ENCODE peak calls at places on chromosomes 5 and 9, in seven cellular contexts. N, O, X, V, F, S and Y are unnamed samples.

GRCh38 chr9:91515074-91515687 is 91.5 kb upstream of the NFIL3 start:
- DNase-seq in N (no peak), O (peak; percentile 42), X (no peak), V (peak; percentile 16), F (no peak), S (no peak), Y (peak; percentile 23)

GRCh38 chr9:89498845-89499480 is 1.1 kb upstream of the SEMA4D start:
- DNase-seq in N (no peak), O (no peak), X (no peak), V (no peak), F (no peak), S (no peak), Y (no peak)

GRCh38 chr9:121612511-121612998 is 38.9 kb upstream of the DAB2IP start:
- DNase-seq in N (no peak), O (no peak), X (peak; percentile 74), V (no peak), F (peak; percentile 38), S (peak; percentile 48), Y (no peak)

GRCh38 chr5:159507661-159508060 is 177.4 kb upstream of the IL12B start:
- DNase-seq in N (no peak), O (no peak), X (no peak), V (no peak), F (no peak), S (no peak), Y (no peak)

GRCh38 chr9:131524578-131525315 is 6.3 kb downstream of the UCK1 start:
- DNase-seq in N (no peak), O (no peak), X (peak; percentile 46), V (no peak), F (no peak), S (no peak), Y (no peak)

GRCh38 chr5:103075442-103075841 is 44.5 kb downstream of the GIN1 start:
- DNase-seq in N (no peak), O (no peak), X (no peak), V (no peak), F (no peak), S (no peak), Y (no peak)

GRCh38 chr9:128505414-128505765 is 871 bp downstream of the GLE1 start:
- DNase-seq in N (no peak), O (no peak), X (no peak), V (no peak), F (no peak), S (no peak), Y (no peak)

GRCh38 chr5:6365142-6365976 is 13.0 kb downstream of the MED10 start:
- DNase-seq in N (no peak), O (no peak), X (no peak), V (no peak), F (no peak), S (no peak), Y (no peak)

GRCh38 chr9:21812945-21813568 is 10.6 kb downstream of the MTAP start:
- DNase-seq in N (no peak), O (no peak), X (peak; percentile 80), V (peak; percentile 83), F (peak; percentile 77), S (peak; percentile 53), Y (peak; percentile 70)

GRCh38 chr5:133341296-133341695 is 271.0 kb downstream of the FSTL4 start:
- DNase-seq in N (no peak), O (no peak), X (peak; percentile 32), V (no peak), F (no peak), S (no peak), Y (no peak)

GRCh38 chr5:62596096-62596495 is 17.5 kb downstream of the LRRC70 start:
- DNase-seq in N (no peak), O (no peak), X (no peak), V (no peak), F (no peak), S (no peak), Y (no peak)

GRCh38 chr5:63008195-63008594 is 429.6 kb downstream of the LRRC70 start:
- DNase-seq in N (no peak), O (no peak), X (no peak), V (no peak), F (no peak), S (no peak), Y (no peak)

GRCh38 chr9:21415492-21416267 is 6.8 kb downstream of the IFNA8 start:
- DNase-seq in N (no peak), O (no peak), X (no peak), V (no peak), F (peak; percentile 39), S (peak; percentile 64), Y (no peak)

GRCh38 chr9:127530206-127530941 is 79.1 kb downstream of the LRSAM1 start:
- DNase-seq in N (no peak), O (no peak), X (no peak), V (no peak), F (no peak), S (no peak), Y (no peak)

DNA sequence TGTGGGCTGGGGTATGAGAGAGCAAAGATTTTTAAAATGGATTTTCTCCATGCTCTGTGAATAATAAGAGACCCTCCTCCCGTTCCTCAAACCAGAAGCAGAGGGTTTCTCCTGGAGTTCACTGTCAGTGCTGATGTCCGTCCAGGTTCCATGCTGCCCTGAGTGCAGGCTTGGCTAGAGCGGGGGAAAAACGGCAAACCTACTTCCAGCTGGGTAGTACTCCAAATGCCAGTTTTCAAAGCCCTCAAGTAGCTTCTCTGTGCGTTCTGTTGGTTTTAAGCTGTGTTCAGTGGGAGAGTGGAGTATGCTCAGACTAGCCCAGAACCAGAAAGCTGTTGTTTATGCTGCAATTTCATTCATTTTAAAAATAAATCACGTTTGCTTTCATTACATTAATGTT is 40.3 kb downstream of the RASGEF1C start:
- DNase-seq in N (no peak), O (no peak), X (no peak), V (no peak), F (no peak), S (no peak), Y (no peak)
- TF ChIP-seq POLR2A in N (no peak), O (no peak), X (no peak), V (no peak), F (no peak), S (no peak), Y (no peak)

GRCh38 chr5:172110921-172111873 is 76.8 kb downstream of the STK10 start:
- DNase-seq in N (no peak), O (no peak), X (no peak), V (no peak), F (no peak), S (no peak), Y (peak; percentile 86)
- TF ChIP-seq POLR2A in N (no peak), O (no peak), X (no peak), V (no peak), F (no peak), S (no peak), Y (peak; percentile 10)

DNA sequence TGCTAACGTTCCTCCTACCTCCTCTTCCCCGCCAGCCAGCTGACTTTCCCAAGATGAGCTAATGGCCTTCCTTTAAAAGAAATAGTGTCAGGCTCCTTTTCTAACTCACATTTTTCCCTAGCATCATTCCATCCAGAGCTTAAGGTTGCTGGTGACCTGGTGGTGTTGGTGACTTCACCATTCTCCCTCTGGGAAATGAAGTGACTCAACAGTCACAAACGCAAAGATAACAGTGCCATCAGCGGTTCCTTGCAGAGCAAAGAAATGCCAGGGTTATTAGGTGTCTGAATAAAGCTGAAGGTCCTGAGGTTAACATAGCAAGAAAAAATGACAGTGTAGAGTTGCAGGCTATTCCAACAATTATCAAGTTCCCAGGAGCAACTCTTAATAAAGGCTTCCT is 111.9 kb upstream of the SLC44A1 start:
- DNase-seq in N (peak; percentile 33), O (no peak), X (no peak), V (no peak), F (peak; percentile 72), S (no peak), Y (no peak)
- TF ChIP-seq POLR2A in N (no peak), O (no peak), X (no peak), V (no peak), F (no peak), S (no peak), Y (no peak)

GRCh38 chr9:133163559-133164208 is at the start of gene GBGT1:
- DNase-seq in N (no peak), O (no peak), X (peak; percentile 85), V (peak; percentile 38), F (no peak), S (no peak), Y (peak; percentile 79)
- TF ChIP-seq POLR2A in N (no peak), O (no peak), X (no peak), V (peak; percentile 56), F (no peak), S (peak; percentile 49), Y (peak; percentile 84)

GRCh38 chr9:72309366-72310133 is 55.5 kb downstream of the ZFAND5 start:
- DNase-seq in N (no peak), O (no peak), X (no peak), V (no peak), F (peak; percentile 32), S (no peak), Y (no peak)

GRCh38 chr9:72306771-72307170 is 58.2 kb downstream of the ZFAND5 start:
- DNase-seq in N (no peak), O (no peak), X (no peak), V (no peak), F (no peak), S (no peak), Y (no peak)

GRCh38 chr9:72300884-72301283 is 64.1 kb downstream of the ZFAND5 start:
- DNase-seq in N (no peak), O (no peak), X (no peak), V (no peak), F (no peak), S (no peak), Y (no peak)

GRCh38 chr9:72304538-72304937 is 60.5 kb downstream of the ZFAND5 start:
- DNase-seq in N (no peak), O (no peak), X (no peak), V (no peak), F (no peak), S (no peak), Y (no peak)

GRCh38 chr9:72305102-72305546 is 59.9 kb downstream of the ZFAND5 start:
- DNase-seq in N (peak; percentile 95), O (peak; percentile 96), X (peak; percentile 97), V (peak; percentile 24), F (peak; percentile 99), S (peak; percentile 46), Y (peak; percentile 61)
- TF ChIP-seq POLR2A in N (peak; percentile 6), O (no peak), X (peak; percentile 24), V (peak; percentile 67), F (peak; percentile 61), S (peak; percentile 54), Y (no peak)

GRCh38 chr9:6080154-6080716 is 64.8 kb upstream of the RANBP6 start:
- DNase-seq in N (peak; percentile 99), O (peak; percentile 95), X (peak; percentile 93), V (peak; percentile 93), F (peak; percentile 93), S (peak; percentile 84), Y (peak; percentile 23)
- TF ChIP-seq POLR2A in N (no peak), O (no peak), X (no peak), V (peak; percentile 47), F (peak; percentile 33), S (peak; percentile 13), Y (no peak)